ENCODE peak calls at places on chromosome X, in four cellular contexts. B is foreskin fibroblast, D is progenitor cell of endocrine pancreas, C is fibroblast of pulmonary artery. O is an unnamed sample.

GRCh38 chrX:104270212-104270611 is 15.5 kb upstream of the ESX1 start:
- DNase-seq in B (no peak), D (no peak), C (no peak), O (no peak)

GRCh38 chrX:63513825-63514574 is 162.9 kb upstream of the SPIN4 start:
- DNase-seq in B (peak), D (no peak), C (peak), O (peak)

GRCh38 chrX:110157444-110157843 is 154.5 kb downstream of the TMEM164 start:
- DNase-seq in B (no peak), D (no peak), C (no peak), O (no peak)

GRCh38 chrX:33106737-33107136 is 104.6 kb downstream of the DMD start:
- DNase-seq in B (no peak), D (no peak), C (no peak), O (no peak)

GRCh38 chrX:120857240-120857639 is 18.4 kb downstream of the CT47B1 start:
- DNase-seq in B (no peak), D (no peak), C (peak), O (no peak)

GRCh38 chrX:68876731-68877130 is 47.9 kb downstream of the EFNB1 start:
- DNase-seq in B (no peak), D (no peak), C (no peak), O (no peak)

GRCh38 chrX:103817502-103817901 is 14.6 kb downstream of the RAB9B start:
- DNase-seq in B (no peak), D (no peak), C (peak), O (no peak)

GRCh38 chrX:41241962-41242361 is 92.0 kb upstream of the DDX3X start:
- DNase-seq in B (no peak), D (no peak), C (no peak), O (no peak)

GRCh38 chrX:117543885-117544284 is 572.7 kb downstream of the KLHL13 start:
- DNase-seq in B (no peak), D (no peak), C (no peak), O (no peak)

GRCh38 chrX:149312097-149312496 is 193.0 kb downstream of the IDS start:
- DNase-seq in B (no peak), D (no peak), C (no peak), O (no peak)

GRCh38 chrX:109187473-109188168 is 294.3 kb downstream of the GUCY2F start:
- DNase-seq in B (no peak), D (no peak), C (no peak), O (no peak)

GRCh38 chrX:120536056-120536455 is 24.7 kb downstream of the CUL4B start:
- DNase-seq in B (no peak), D (no peak), C (no peak), O (no peak)

GRCh38 chrX:11751261-11751660 is 6.8 kb upstream of the MSL3 start:
- DNase-seq in B (no peak), D (no peak), C (no peak), O (no peak)

GRCh38 chrX:123797543-123798447 is 62.1 kb upstream of the XIAP start:
- DNase-seq in B (no peak), D (no peak), C (no peak), O (no peak)

GRCh38 chrX:21479695-21480280 is 105.6 kb downstream of the CNKSR2 start:
- DNase-seq in B (peak), D (no peak), C (peak), O (peak)

DNA sequence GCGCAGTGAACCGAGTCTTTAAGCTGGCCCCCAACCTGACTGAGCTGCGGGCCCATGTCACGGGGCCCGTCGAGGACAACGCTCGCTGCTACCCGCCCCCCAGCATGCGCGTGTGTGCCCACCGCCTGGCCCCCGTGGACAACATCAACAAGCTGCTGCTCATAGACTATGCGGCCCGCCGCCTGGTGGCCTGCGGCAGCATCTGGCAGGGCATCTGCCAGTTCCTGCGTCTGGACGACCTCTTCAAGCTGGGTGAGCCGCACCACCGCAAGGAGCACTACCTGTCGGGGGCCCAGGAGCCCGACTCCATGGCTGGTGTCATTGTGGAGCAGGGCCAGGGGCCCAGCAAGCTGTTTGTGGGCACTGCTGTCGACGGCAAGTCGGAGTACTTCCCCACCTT is 2.2 kb downstream of the PLXNA3 start:
- DNase-seq in B (no peak), D (no peak), C (no peak), O (no peak)
- TF ChIP-seq CTCF in B (no peak), D (no peak), C (no peak), O (peak)

GRCh38 chrX:49039598-49040375 is 3.4 kb downstream of the TFE3 start:
- DNase-seq in B (peak), D (peak), C (peak), O (peak)
- TF ChIP-seq CTCF in B (no peak), D (no peak), C (no peak), O (peak)

GRCh38 chrX:71617742-71618141 is 569 bp downstream of the CXCR3 start:
- DNase-seq in B (no peak), D (no peak), C (no peak), O (no peak)

GRCh38 chrX:71615056-71615455 is 3.3 kb downstream of the CXCR3 start:
- DNase-seq in B (no peak), D (no peak), C (no peak), O (no peak)

GRCh38 chrX:71615954-71616353 is 2.4 kb downstream of the CXCR3 start:
- DNase-seq in B (no peak), D (no peak), C (no peak), O (no peak)

GRCh38 chrX:71618303-71618721 is at the start of gene CXCR3:
- DNase-seq in B (no peak), D (no peak), C (peak), O (no peak)

GRCh38 chrX:71616672-71617529 is 1.4 kb downstream of the CXCR3 start:
- DNase-seq in B (no peak), D (no peak), C (no peak), O (no peak)
- TF ChIP-seq CTCF in B (no peak), D (no peak), C (no peak), O (no peak)

GRCh38 chrX:15434205-15434604 is 50.0 kb upstream of the VEGFD start:
- DNase-seq in B (no peak), D (no peak), C (no peak), O (no peak)
- TF ChIP-seq CTCF in B (no peak), D (no peak), C (no peak), O (no peak)

GRCh38 chrX:24494544-24495113 is 29.5 kb downstream of the PDK3 start:
- DNase-seq in B (peak), D (no peak), C (peak), O (peak)

GRCh38 chrX:24495700-24496099 is 30.6 kb downstream of the PDK3 start:
- DNase-seq in B (no peak), D (no peak), C (no peak), O (no peak)

GRCh38 chrX:24493740-24494543 is 28.9 kb downstream of the PDK3 start:
- DNase-seq in B (no peak), D (no peak), C (no peak), O (no peak)

GRCh38 chrX:24498975-24499374 is 33.9 kb downstream of the PDK3 start:
- DNase-seq in B (no peak), D (no peak), C (peak), O (no peak)

GRCh38 chrX:24498181-24498580 is 33.1 kb downstream of the PDK3 start:
- DNase-seq in B (no peak), D (no peak), C (peak), O (no peak)
- TF ChIP-seq CTCF in B (no peak), D (peak), C (peak), O (no peak)

GRCh38 chrX:46683023-46683422 is 75.9 kb downstream of the SLC9A7 start:
- DNase-seq in B (no peak), D (no peak), C (peak), O (no peak)
- TF ChIP-seq CTCF in B (no peak), D (no peak), C (peak), O (peak)

DNA sequence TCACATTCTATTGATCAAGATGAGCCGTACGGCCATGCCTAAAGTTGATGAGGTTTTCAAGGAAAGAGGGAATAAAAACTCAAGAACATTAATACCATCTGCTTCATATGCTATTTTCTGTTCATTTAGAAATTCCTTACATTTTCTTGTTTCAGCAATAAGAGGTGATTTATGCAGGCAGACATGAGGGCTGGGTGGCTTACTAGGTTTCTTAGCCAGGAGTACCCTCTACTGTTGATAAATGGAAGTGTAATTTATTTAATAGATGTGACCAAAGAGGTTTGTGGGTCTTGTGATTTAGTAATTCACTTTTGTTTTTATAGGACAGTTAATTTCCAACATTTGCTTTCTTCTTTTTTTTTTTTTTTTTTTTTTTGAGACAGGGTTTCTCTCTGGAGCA is 6.4 kb upstream of the SMIM9 start:
- DNase-seq in B (peak), D (no peak), C (peak), O (peak)
- TF ChIP-seq CTCF in B (no peak), D (peak), C (peak), O (peak)

GRCh38 chrX:45518552-45518951 is 317.9 kb upstream of the DIPK2B start:
- DNase-seq in B (no peak), D (no peak), C (no peak), O (no peak)

GRCh38 chrX:45513042-45513441 is 312.4 kb upstream of the DIPK2B start:
- DNase-seq in B (no peak), D (no peak), C (no peak), O (no peak)

GRCh38 chrX:45517090-45517973 is 316.7 kb upstream of the DIPK2B start:
- DNase-seq in B (peak), D (no peak), C (peak), O (no peak)

DNA sequence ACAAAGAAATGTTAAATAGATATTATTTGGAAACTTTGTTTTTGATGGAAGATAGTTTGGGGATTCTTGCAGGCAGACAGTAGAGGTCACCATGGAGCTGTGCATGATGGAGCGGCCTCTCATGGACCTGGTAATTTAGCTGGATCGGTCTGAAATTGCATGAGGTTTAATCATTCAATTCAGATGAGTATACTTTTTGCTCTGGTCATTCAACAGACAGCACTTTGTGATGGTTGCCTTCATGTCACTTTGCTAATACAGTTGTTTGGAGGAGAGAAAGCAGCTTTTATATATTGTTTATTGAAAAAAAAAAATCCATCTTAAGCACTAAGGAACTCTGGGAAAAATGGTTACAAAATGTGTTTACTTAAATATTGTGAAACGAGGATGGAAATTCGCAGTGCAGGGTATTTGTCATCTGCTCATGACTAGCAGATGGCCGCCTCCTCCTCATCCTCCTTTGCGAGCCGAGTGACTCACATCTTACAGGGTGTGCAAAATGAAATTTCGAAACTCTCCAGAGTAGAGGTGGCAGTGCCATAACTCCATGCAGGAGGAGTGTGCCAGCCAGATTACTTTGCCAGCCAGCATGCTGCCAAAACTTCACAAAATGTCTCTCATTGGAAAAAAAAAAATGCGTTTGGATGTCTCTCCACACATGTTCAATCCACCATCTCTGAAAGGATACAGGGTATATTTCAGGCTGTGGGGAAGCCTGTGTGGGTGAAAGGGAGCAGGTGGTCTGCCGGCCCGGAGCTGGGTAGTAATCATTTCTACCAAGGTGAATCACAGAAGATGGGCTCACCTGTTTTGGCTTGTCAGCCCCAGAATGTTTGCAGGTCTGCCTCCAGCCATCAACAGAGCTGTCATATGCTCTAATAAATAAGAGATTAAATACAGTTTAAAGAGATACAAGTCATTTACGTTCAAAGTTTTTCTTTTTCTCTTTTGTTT is 314.9 kb upstream of the DIPK2B start:
- DNase-seq in B (peak), D (no peak), C (peak), O (peak)
- TF ChIP-seq CTCF in B (peak), D (peak), C (peak), O (peak)